ENCODE peak calls at places on chromosomes 13 and 19, in six cellular contexts. Q is cardiac muscle cell, P is colonic mucosa, M is breast epithelium, A is GM23338, O is psoas muscle. W is an unnamed sample.

GRCh38 chr19:51490676-51491075 is 10.9 kb downstream of the SIGLEC12 start:
- DNase-seq in Q (no peak), P (no peak), M (no peak), O (no peak), A (peak; percentile 64), W (no peak)

GRCh38 chr19:2552859-2553258 is 76.9 kb downstream of the GADD45B start:
- DNase-seq in M (no peak), Q (no peak), O (no peak), P (no peak), A (no peak), W (no peak)

GRCh38 chr13:36612242-36612641 is 61.6 kb upstream of the SERTM1 start:
- DNase-seq in O (no peak), A (peak; percentile 57), M (no peak), Q (no peak), P (no peak), W (no peak)

GRCh38 chr13:105655046-105655445 is 880.4 kb downstream of the EFNB2 start:
- DNase-seq in Q (no peak), P (no peak), A (no peak), M (no peak), O (no peak), W (no peak)

GRCh38 chr13:42334329-42334706 is 62.4 kb downstream of the AKAP11 start:
- DNase-seq in M (no peak), P (no peak), O (no peak), Q (no peak), A (no peak), W (no peak)

GRCh38 chr13:28495586-28496564 is 947 bp upstream of the FLT1 start:
- DNase-seq in A (peak; percentile 31), P (no peak), Q (no peak), O (no peak), M (no peak), W (no peak)

GRCh38 chr13:40031031-40031430 is 375.6 kb downstream of the COG6 start:
- DNase-seq in M (no peak), O (no peak), P (no peak), Q (no peak), A (no peak), W (peak; percentile 10)

GRCh38 chr13:77185721-77186120 is 141.2 kb downstream of the MYCBP2 start:
- DNase-seq in O (no peak), P (no peak), A (no peak), Q (no peak), M (no peak), W (no peak)

GRCh38 chr19:42276821-42277220 is 7.8 kb downstream of the CIC start:
- DNase-seq in Q (no peak), O (no peak), A (no peak), P (no peak), M (no peak), W (no peak)

GRCh38 chr13:19864018-19864338 is 529 bp upstream of the ZMYM5 start:
- DNase-seq in O (peak; percentile 89), M (peak; percentile 62), A (peak; percentile 54), Q (no peak), P (peak; percentile 72), W (peak; percentile 78)

GRCh38 chr19:15583346-15583745 is 31.7 kb upstream of the CYP4F8 start:
- DNase-seq in P (no peak), A (no peak), Q (no peak), M (no peak), O (no peak), W (no peak)

GRCh38 chr19:33434090-33434885 is 60.8 kb downstream of the CEBPG start:
- DNase-seq in Q (no peak), P (no peak), M (no peak), A (no peak), O (peak; percentile 41), W (no peak)

GRCh38 chr19:33430674-33431277 is 57.3 kb downstream of the CEBPG start:
- DNase-seq in Q (peak; percentile 76), M (peak; percentile 76), P (peak; percentile 68), A (peak; percentile 79), O (peak; percentile 84), W (peak; percentile 72)

GRCh38 chr19:33429891-33430673 is 56.6 kb downstream of the CEBPG start:
- DNase-seq in P (no peak), O (peak; percentile 26), M (peak; percentile 49), Q (no peak), A (no peak), W (no peak)

GRCh38 chr19:33432408-33433170 is 59.1 kb downstream of the CEBPG start:
- DNase-seq in P (no peak), O (peak; percentile 15), Q (no peak), M (peak; percentile 34), A (no peak), W (no peak)

GRCh38 chr19:33431986-33432385 is 58.5 kb downstream of the CEBPG start:
- DNase-seq in O (no peak), P (no peak), Q (no peak), M (peak; percentile 24), A (peak; percentile 28), W (no peak)
- H3K4me1 ChIP-seq in O (no peaks in the 10 kb centered on the region), P (no peaks in the 10 kb centered on the region), Q (peaks cover under 1% of the 10 kb centered on the region), M (no peaks in the 10 kb centered on the region), A (no peaks in the 10 kb centered on the region), W (peaks cover 23% of the 10 kb centered on the region)

GRCh38 chr19:35902870-35903475 is 644 bp downstream of the HCST start:
- DNase-seq in Q (no peak), A (no peak), P (no peak), M (no peak), O (no peak), W (no peak)

GRCh38 chr19:35901055-35901644 is 810 bp upstream of the NFKBID start:
- DNase-seq in A (peak; percentile 21), Q (no peak), M (no peak), P (no peak), O (no peak), W (peak; percentile 43)

GRCh38 chr19:35903550-35904179 is 1.3 kb downstream of the HCST start:
- DNase-seq in A (peak; percentile 95), Q (peak; percentile 65), O (peak; percentile 85), P (peak; percentile 76), M (no peak), W (peak; percentile 78)

GRCh38 chr19:35899547-35900214 is 659 bp downstream of the NFKBID start:
- DNase-seq in A (peak; percentile 83), P (peak; percentile 87), O (peak; percentile 86), M (peak; percentile 74), Q (peak; percentile 80), W (peak; percentile 91)

DNA sequence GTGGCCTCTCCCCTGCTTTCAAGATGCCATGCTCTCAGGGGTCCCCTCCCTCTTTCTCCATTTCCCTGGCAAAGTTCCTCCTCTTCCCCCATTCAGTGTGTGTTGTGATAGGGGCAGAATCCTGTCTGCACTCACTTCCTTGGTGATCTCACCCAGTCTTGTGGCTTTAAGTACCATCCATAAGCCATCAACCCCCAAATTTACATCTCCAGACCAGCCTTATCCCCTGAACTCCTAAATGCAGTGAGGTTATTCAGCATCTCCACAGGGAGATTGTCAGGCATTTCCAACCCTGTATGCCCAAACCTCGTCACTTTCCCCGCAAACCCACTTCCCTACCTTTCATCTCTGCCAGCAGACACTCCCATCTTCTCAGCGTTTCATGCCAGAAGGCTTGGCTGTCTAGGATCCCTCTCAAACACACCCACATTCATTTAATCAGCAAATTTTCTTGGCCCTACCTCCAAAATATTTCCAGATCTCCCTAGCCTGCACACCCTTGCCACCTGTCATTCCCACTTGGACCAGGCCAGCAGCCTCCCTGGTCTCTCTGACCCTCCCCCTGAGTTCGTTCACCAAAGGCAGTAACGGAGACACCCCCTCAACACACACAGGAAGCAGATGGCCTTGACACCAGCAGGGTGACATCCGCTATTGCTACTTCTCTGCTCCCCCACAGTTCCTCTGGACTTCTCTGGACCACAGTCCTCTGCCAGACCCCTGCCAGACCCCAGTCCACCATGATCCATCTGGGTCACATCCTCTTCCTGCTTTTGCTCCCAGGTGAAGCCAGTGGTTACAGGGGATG is at the start of gene HCST:
- DNase-seq in M (no peak), O (no peak), A (no peak), Q (no peak), P (no peak), W (no peak)
- H3K4me3 ChIP-seq in M (peak within 1 kb of the TSS; percentile 61), O (peak within 1 kb of the TSS; percentile 30), A (peak within 1 kb of the TSS; percentile 99), Q (no peak within 1 kb of the TSS), P (peak within 1 kb of the TSS; percentile 21), W (no peak within 1 kb of the TSS)

DNA sequence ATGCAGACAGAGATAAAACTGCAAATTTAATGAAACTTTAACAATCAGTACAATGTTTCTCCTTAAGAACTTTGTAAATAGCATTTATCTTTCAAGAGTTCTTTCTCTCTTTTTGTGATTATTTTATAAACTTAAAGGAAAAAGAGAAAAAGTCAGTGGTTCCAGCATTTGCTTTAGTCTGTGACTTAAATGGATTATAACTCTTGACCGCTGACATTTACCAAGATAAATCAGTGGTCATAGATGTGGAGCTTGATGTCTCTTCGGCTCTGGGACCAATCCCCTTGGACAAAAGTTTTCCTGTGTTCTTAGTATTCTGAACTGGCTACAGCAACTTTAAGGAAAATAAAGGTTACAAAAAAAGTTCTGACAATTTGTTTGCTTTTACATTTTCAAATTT is 162.6 kb downstream of the TM9SF2 start:
- DNase-seq in O (no peak), A (no peak), M (no peak), Q (no peak), P (no peak), W (no peak)
- H3K4me1 ChIP-seq in O (no peaks in the 10 kb centered on the region), A (peaks cover 39% of the 10 kb centered on the region), M (no peaks in the 10 kb centered on the region), Q (peaks cover 18% of the 10 kb centered on the region), P (no peaks in the 10 kb centered on the region), W (no peaks in the 10 kb centered on the region)

DNA sequence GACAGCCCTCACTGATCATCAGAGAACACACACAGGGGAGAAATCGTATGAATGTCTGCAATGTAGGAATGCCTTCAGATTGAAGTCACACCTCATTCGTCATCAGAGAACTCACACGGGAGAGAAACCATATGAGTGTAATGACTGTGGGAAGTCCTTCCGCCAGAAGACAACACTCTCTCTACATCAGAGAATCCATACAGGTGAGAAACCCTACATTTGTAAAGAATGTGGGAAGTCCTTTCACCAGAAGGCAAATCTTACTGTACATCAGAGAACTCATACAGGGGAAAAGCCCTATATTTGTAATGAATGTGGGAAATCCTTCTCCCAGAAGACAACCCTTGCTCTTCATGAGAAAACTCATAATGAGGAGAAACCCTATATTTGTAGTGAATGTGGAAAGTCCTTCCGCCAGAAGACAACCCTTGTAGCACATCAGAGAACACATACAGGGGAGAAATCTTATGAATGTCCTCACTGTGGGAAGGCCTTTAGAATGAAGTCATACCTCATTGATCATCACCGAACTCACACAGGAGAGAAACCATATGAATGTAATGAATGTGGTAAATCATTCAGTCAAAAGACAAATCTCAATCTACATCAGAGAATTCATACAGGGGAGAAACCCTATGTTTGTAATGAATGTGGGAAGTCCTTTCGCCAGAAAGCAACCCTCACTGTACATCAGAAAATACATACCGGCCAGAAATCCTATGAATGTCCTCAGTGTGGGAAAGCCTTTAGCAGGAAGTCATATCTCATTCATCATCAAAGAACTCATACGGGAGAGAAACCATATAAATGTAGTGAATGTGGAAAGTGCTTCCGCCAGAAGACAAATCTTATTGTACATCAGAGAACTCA is 32.5 kb downstream of the ZNF567 start:
- DNase-seq in P (no peak), A (peak; percentile 9), Q (no peak), O (no peak), M (no peak), W (no peak)
- H3K4me3 ChIP-seq in P (no peak overlapping the region), A (peak overlapping the region; percentile 13), Q (no peak overlapping the region), O (no peak overlapping the region), M (peak overlapping the region; percentile 6), W (no peak overlapping the region)

W was measured in hepatocyte.